ENCODE peak calls at places on chromosome 14, in five cellular contexts. Q is transverse colon, W is ovary, K is left ventricle myocardium inferior, D is cardiac muscle cell. S is an unnamed sample.

GRCh38 chr14:30195946-30196345 is 268.3 kb upstream of the PRKD1 start:
- DNase-seq in Q (no peak), W (no peak), K (no peak), D (peak; percentile 78), S (no peak)

GRCh38 chr14:35341454-35342159 is 49.4 kb downstream of the PSMA6 start:
- DNase-seq in Q (peak; percentile 97), W (peak; percentile 93), K (peak; percentile 95), D (peak; percentile 97), S (peak; percentile 95)

GRCh38 chr14:89910706-89911017 is 43.9 kb downstream of the EFCAB11 start:
- DNase-seq in Q (peak; percentile 17), W (no peak), K (no peak), D (no peak), S (no peak)

GRCh38 chr14:84622357-84622756 is 907.6 kb upstream of the FLRT2 start:
- DNase-seq in Q (no peak), W (no peak), K (no peak), D (peak; percentile 16), S (no peak)

GRCh38 chr14:102464006-102464405 is 45.6 kb downstream of the ANKRD9 start:
- DNase-seq in Q (no peak), W (no peak), K (no peak), D (no peak), S (no peak)

GRCh38 chr14:70707138-70708038 is 65.7 kb downstream of the TTC9 start:
- DNase-seq in Q (no peak), W (peak; percentile 26), K (no peak), D (peak; percentile 63), S (no peak)

GRCh38 chr14:93972618-93973205 is 3.7 kb downstream of the ASB2 start:
- DNase-seq in Q (no peak), W (no peak), K (no peak), D (no peak), S (no peak)

GRCh38 chr14:103710771-103711392 is 4.4 kb downstream of the XRCC3 start:
- DNase-seq in Q (peak; percentile 56), W (no peak), K (no peak), D (no peak), S (no peak)

GRCh38 chr14:85252011-85252410 is 277.9 kb upstream of the FLRT2 start:
- DNase-seq in Q (no peak), W (no peak), K (no peak), D (peak; percentile 74), S (no peak)

GRCh38 chr14:102138935-102139247 is 806 bp upstream of the WDR20 start:
- DNase-seq in Q (no peak), W (no peak), K (no peak), D (peak; percentile 13), S (no peak)

GRCh38 chr14:104985675-104986486 is at the start of gene CLBA1:
- DNase-seq in Q (peak; percentile 91), W (peak; percentile 92), K (peak; percentile 89), D (peak; percentile 95), S (peak; percentile 85)

GRCh38 chr14:50772361-50772760 is 58.6 kb downstream of the NIN start:
- DNase-seq in Q (no peak), W (no peak), K (no peak), D (peak; percentile 60), S (no peak)

GRCh38 chr14:65658202-65658601 is 245.7 kb downstream of the FUT8 start:
- DNase-seq in Q (no peak), W (no peak), K (no peak), D (peak; percentile 18), S (no peak)

GRCh38 chr14:103123128-103123633 is at the start of gene TNFAIP2:
- DNase-seq in Q (peak; percentile 55), W (peak; percentile 50), K (peak; percentile 79), D (peak; percentile 34), S (peak; percentile 67)

GRCh38 chr14:25431211-25432076 is 381.5 kb upstream of the STXBP6 start:
- DNase-seq in Q (peak; percentile 19), W (no peak), K (no peak), D (no peak), S (no peak)

GRCh38 chr14:32192712-32193373 is 9.0 kb upstream of the RNU6-7 start:
- DNase-seq in Q (no peak), W (no peak), K (no peak), D (no peak), S (no peak)

GRCh38 chr14:71230897-71231296 is 323.6 kb downstream of the PCNX1 start:
- DNase-seq in Q (no peak), W (no peak), K (no peak), D (no peak), S (no peak)

GRCh38 chr14:94423465-94424056 is 29.0 kb downstream of the SERPINA11 start:
- DNase-seq in Q (peak; percentile 73), W (peak; percentile 44), K (peak; percentile 55), D (peak; percentile 80), S (peak; percentile 67)

GRCh38 chr14:80100681-80101080 is 110.6 kb downstream of the DIO2 start:
- DNase-seq in Q (no peak), W (no peak), K (no peak), D (no peak), S (no peak)

GRCh38 chr14:63713765-63714164 is 14.1 kb downstream of the SGPP1 start:
- DNase-seq in Q (no peak), W (no peak), K (no peak), D (peak; percentile 37), S (no peak)

DNA sequence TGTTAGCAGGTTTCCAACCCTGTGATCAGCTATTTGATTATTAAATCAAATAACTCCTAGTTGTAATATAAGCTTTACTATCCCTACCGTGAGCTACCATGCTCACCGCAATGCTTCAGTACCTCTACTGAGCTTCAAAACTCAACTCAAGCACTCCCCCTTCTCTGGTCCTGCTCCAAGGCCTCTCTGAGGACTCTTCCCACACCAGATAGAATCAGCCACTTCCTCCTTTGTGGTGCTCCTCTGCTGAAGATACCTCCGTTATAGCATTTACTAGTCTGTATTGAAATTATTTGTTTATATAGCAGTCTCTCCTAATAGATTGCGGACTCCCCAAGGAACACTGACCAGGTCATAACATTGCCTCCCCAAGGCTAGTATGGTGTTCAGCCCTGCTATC is 17.5 kb downstream of the AREL1 start:
- DNase-seq in Q (no peak), W (no peak), K (no peak), D (no peak), S (no peak)
- H3K27ac ChIP-seq in Q (no peak overlapping the region), W (no peak overlapping the region), K (no peak overlapping the region), D (no peak overlapping the region), S (no peak overlapping the region)

GRCh38 chr14:54427914-54428313 is 13.3 kb downstream of the CNIH1 start:
- DNase-seq in Q (no peak), W (no peak), K (no peak), D (no peak), S (no peak)

GRCh38 chr14:54424479-54424901 is 16.7 kb downstream of the CNIH1 start:
- DNase-seq in Q (no peak), W (no peak), K (no peak), D (no peak), S (no peak)

GRCh38 chr14:54423991-54424390 is 17.2 kb downstream of the CNIH1 start:
- DNase-seq in Q (no peak), W (no peak), K (no peak), D (no peak), S (no peak)

GRCh38 chr14:54425537-54426274 is 15.5 kb downstream of the CNIH1 start:
- DNase-seq in Q (no peak), W (no peak), K (no peak), D (no peak), S (no peak)

GRCh38 chr14:54425068-54425467 is 16.1 kb downstream of the CNIH1 start:
- DNase-seq in Q (no peak), W (no peak), K (no peak), D (no peak), S (no peak)
- H3K36me3 ChIP-seq in Q (peaks cover 29% of the 10 kb centered on the region), W (no peaks in the 10 kb centered on the region), K (peaks cover 50% of the 10 kb centered on the region), D (peaks cover 19% of the 10 kb centered on the region), S (peaks cover 68% of the 10 kb centered on the region)

DNA sequence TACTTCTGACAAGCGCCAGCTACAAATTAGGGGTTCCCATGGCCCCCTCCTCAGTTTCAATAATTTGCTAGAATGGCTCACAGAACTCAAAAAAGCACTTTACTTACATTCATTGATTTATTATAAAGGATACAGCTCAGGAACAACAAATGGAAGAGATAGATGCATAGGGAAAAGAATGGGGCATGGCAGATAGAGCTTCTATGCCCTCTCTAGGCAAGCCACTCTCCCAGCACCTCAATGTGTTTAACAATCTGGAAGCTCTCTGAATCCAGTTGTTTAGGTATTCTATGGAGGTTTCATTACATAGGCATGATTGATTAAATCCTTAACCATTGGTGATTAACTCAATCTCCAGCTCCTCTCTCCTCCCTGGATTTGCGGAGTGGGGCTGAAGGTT is 184.5 kb upstream of the DAAM1 start:
- DNase-seq in Q (no peak), W (no peak), K (no peak), D (peak; percentile 35), S (no peak)
- TF ChIP-seq CTCF in Q (no peak), W (no peak), K (peak; percentile 30), D (peak; percentile 47), S (peak; percentile 11)

GRCh38 chr14:61462566-61463195 is 141.3 kb downstream of the PRKCH start:
- DNase-seq in Q (no peak), W (no peak), K (no peak), D (peak; percentile 95), S (no peak)

GRCh38 chr14:61461808-61462275 is 140.5 kb downstream of the PRKCH start:
- DNase-seq in Q (no peak), W (no peak), K (no peak), D (peak; percentile 91), S (peak; percentile 65)

GRCh38 chr14:61466249-61466904 is 145.0 kb downstream of the PRKCH start:
- DNase-seq in Q (peak; percentile 51), W (peak; percentile 70), K (peak; percentile 84), D (peak; percentile 99), S (peak; percentile 76)

GRCh38 chr14:61460853-61461611 is 139.7 kb downstream of the PRKCH start:
- DNase-seq in Q (no peak), W (no peak), K (no peak), D (peak; percentile 62), S (no peak)

DNA sequence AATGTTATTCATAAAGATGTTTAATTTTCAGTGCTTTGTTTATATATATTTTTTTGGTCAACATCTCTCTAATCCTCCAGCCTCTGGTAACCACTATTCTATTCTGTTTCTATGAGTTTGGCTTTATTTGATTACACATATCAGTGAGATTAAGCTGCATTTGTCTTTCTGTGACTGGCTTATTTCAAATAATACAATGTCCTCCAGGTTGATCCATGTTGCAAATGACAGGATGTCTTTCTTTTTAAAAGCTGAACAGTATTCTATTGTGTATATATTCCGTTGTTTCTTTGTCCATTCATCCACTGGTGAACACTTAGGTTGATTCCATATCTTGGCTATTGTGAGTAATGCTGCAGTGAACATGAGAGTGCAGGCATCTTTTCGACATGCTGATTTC is 142.3 kb downstream of the PRKCH start:
- DNase-seq in Q (no peak), W (no peak), K (no peak), D (peak; percentile 39), S (no peak)
- H3K27ac ChIP-seq in Q (no peak overlapping the region), W (no peak overlapping the region), K (peak overlapping the region; percentile 67), D (no peak overlapping the region), S (no peak overlapping the region)